ENCODE peak calls at places on chromosomes 3 and 15, in nine cellular contexts. One of them, this sample, is unnamed.

GRCh38 chr15:57429098-57429497 is 52.8 kb downstream of the CGNL1 start:
- DNase-seq in NCI-H524: peak; percentile 31
- DNase-seq in posterior vena cava: no peak
- DNase-seq in kidney tubule cell: no peak
- DNase-seq in GM20000: no peak
- DNase-seq in stromal cell of bone marrow: no peak
- DNase-seq in T-helper 17 cell: no peak
- DNase-seq in RCC 7860: no peak
- DNase-seq in Peyer's patch: no peak
- DNase-seq in this sample: no peak

GRCh38 chr15:92104069-92104468 is 250.6 kb downstream of the SLCO3A1 start:
- DNase-seq in posterior vena cava: no peak
- DNase-seq in GM20000: no peak
- DNase-seq in NCI-H524: no peak
- DNase-seq in RCC 7860: no peak
- DNase-seq in Peyer's patch: no peak
- DNase-seq in T-helper 17 cell: no peak
- DNase-seq in stromal cell of bone marrow: no peak
- DNase-seq in kidney tubule cell: no peak
- DNase-seq in this sample: no peak

GRCh38 chr3:15527031-15527459 is 5.5 kb upstream of the COLQ start:
- DNase-seq in RCC 7860: no peak
- DNase-seq in GM20000: peak; percentile 27
- DNase-seq in NCI-H524: peak; percentile 44
- DNase-seq in stromal cell of bone marrow: no peak
- DNase-seq in posterior vena cava: no peak
- DNase-seq in Peyer's patch: no peak
- DNase-seq in kidney tubule cell: no peak
- DNase-seq in T-helper 17 cell: no peak
- DNase-seq in this sample: no peak

GRCh38 chr3:13828501-13828900 is 51.4 kb downstream of the WNT7A start:
- DNase-seq in GM20000: no peak
- DNase-seq in NCI-H524: no peak
- DNase-seq in kidney tubule cell: no peak
- DNase-seq in RCC 7860: no peak
- DNase-seq in posterior vena cava: peak; percentile 66
- DNase-seq in T-helper 17 cell: no peak
- DNase-seq in stromal cell of bone marrow: no peak
- DNase-seq in Peyer's patch: no peak
- DNase-seq in this sample: no peak

GRCh38 chr3:152583913-152584312 is 251.0 kb upstream of the P2RY1 start:
- DNase-seq in kidney tubule cell: no peak
- DNase-seq in T-helper 17 cell: no peak
- DNase-seq in NCI-H524: no peak
- DNase-seq in GM20000: no peak
- DNase-seq in RCC 7860: no peak
- DNase-seq in Peyer's patch: no peak
- DNase-seq in stromal cell of bone marrow: no peak
- DNase-seq in posterior vena cava: no peak
- DNase-seq in this sample: peak; percentile 11

GRCh38 chr3:185659942-185660921 is 74.1 kb downstream of the SENP2 start:
- DNase-seq in RCC 7860: peak; percentile 63
- DNase-seq in stromal cell of bone marrow: peak; percentile 63
- DNase-seq in NCI-H524: peak; percentile 92
- DNase-seq in T-helper 17 cell: peak; percentile 27
- DNase-seq in kidney tubule cell: peak; percentile 80
- DNase-seq in GM20000: peak; percentile 82
- DNase-seq in posterior vena cava: peak; percentile 93
- DNase-seq in Peyer's patch: peak; percentile 86
- DNase-seq in this sample: peak; percentile 56

GRCh38 chr15:45187894-45188830 is at the start of gene SHF:
- DNase-seq in RCC 7860: no peak
- DNase-seq in stromal cell of bone marrow: no peak
- DNase-seq in T-helper 17 cell: peak; percentile 63
- DNase-seq in Peyer's patch: peak; percentile 88
- DNase-seq in NCI-H524: peak; percentile 92
- DNase-seq in kidney tubule cell: no peak
- DNase-seq in posterior vena cava: no peak
- DNase-seq in GM20000: peak; percentile 88
- DNase-seq in this sample: peak; percentile 18

GRCh38 chr15:31993062-31993461 is 37.3 kb upstream of the CHRNA7 start:
- DNase-seq in kidney tubule cell: no peak
- DNase-seq in RCC 7860: no peak
- DNase-seq in NCI-H524: no peak
- DNase-seq in posterior vena cava: no peak
- DNase-seq in GM20000: no peak
- DNase-seq in stromal cell of bone marrow: no peak
- DNase-seq in T-helper 17 cell: no peak
- DNase-seq in Peyer's patch: no peak
- DNase-seq in this sample: no peak

GRCh38 chr3:122890077-122890484 is 95.2 kb downstream of the SLC49A4 start:
- DNase-seq in RCC 7860: no peak
- DNase-seq in stromal cell of bone marrow: peak; percentile 81
- DNase-seq in Peyer's patch: no peak
- DNase-seq in NCI-H524: peak; percentile 32
- DNase-seq in GM20000: peak; percentile 60
- DNase-seq in kidney tubule cell: peak; percentile 3
- DNase-seq in posterior vena cava: peak; percentile 91
- DNase-seq in T-helper 17 cell: no peak
- DNase-seq in this sample: peak; percentile 58

GRCh38 chr3:180913582-180914404 is 1.3 kb downstream of the FXR1 start:
- DNase-seq in kidney tubule cell: peak; percentile 4
- DNase-seq in RCC 7860: no peak
- DNase-seq in posterior vena cava: no peak
- DNase-seq in stromal cell of bone marrow: no peak
- DNase-seq in Peyer's patch: no peak
- DNase-seq in GM20000: no peak
- DNase-seq in T-helper 17 cell: no peak
- DNase-seq in NCI-H524: peak; percentile 49
- DNase-seq in this sample: peak; percentile 44

GRCh38 chr3:65778966-65779365 is 259.8 kb downstream of the MAGI1 start:
- DNase-seq in NCI-H524: no peak
- DNase-seq in kidney tubule cell: peak; percentile 63
- DNase-seq in posterior vena cava: no peak
- DNase-seq in RCC 7860: peak; percentile 67
- DNase-seq in Peyer's patch: no peak
- DNase-seq in stromal cell of bone marrow: no peak
- DNase-seq in T-helper 17 cell: no peak
- DNase-seq in GM20000: no peak
- DNase-seq in this sample: peak; percentile 61

GRCh38 chr15:78671626-78672211 is 30.7 kb upstream of the CHRNB4 start:
- DNase-seq in stromal cell of bone marrow: no peak
- DNase-seq in NCI-H524: peak; percentile 100
- DNase-seq in RCC 7860: no peak
- DNase-seq in T-helper 17 cell: no peak
- DNase-seq in posterior vena cava: peak; percentile 58
- DNase-seq in GM20000: no peak
- DNase-seq in Peyer's patch: no peak
- DNase-seq in kidney tubule cell: no peak
- DNase-seq in this sample: no peak

GRCh38 chr3:129827765-129828164 is 65.7 kb downstream of the TMCC1 start:
- DNase-seq in kidney tubule cell: no peak
- DNase-seq in stromal cell of bone marrow: no peak
- DNase-seq in GM20000: peak; percentile 45
- DNase-seq in RCC 7860: no peak
- DNase-seq in Peyer's patch: peak; percentile 73
- DNase-seq in NCI-H524: no peak
- DNase-seq in posterior vena cava: no peak
- DNase-seq in T-helper 17 cell: peak; percentile 9
- DNase-seq in this sample: no peak

GRCh38 chr3:54122046-54122801 is at the start of gene CACNA2D3:
- DNase-seq in kidney tubule cell: peak; percentile 82
- DNase-seq in T-helper 17 cell: no peak
- DNase-seq in posterior vena cava: no peak
- DNase-seq in stromal cell of bone marrow: peak; percentile 2
- DNase-seq in NCI-H524: peak; percentile 15
- DNase-seq in Peyer's patch: no peak
- DNase-seq in GM20000: peak; percentile 62
- DNase-seq in RCC 7860: no peak
- DNase-seq in this sample: peak; percentile 5

GRCh38 chr3:14768182-14768790 is 50.5 kb upstream of the FGD5 start:
- DNase-seq in posterior vena cava: no peak
- DNase-seq in NCI-H524: no peak
- DNase-seq in kidney tubule cell: no peak
- DNase-seq in stromal cell of bone marrow: no peak
- DNase-seq in RCC 7860: no peak
- DNase-seq in T-helper 17 cell: no peak
- DNase-seq in GM20000: no peak
- DNase-seq in Peyer's patch: no peak
- DNase-seq in this sample: no peak

GRCh38 chr3:28247286-28247685 is 5.9 kb downstream of the CMC1 start:
- DNase-seq in stromal cell of bone marrow: no peak
- DNase-seq in kidney tubule cell: no peak
- DNase-seq in RCC 7860: no peak
- DNase-seq in Peyer's patch: no peak
- DNase-seq in GM20000: no peak
- DNase-seq in posterior vena cava: no peak
- DNase-seq in T-helper 17 cell: no peak
- DNase-seq in NCI-H524: no peak
- DNase-seq in this sample: no peak

GRCh38 chr3:169303660-169304059 is 359.9 kb downstream of the MECOM start:
- DNase-seq in Peyer's patch: no peak
- DNase-seq in GM20000: no peak
- DNase-seq in RCC 7860: no peak
- DNase-seq in NCI-H524: no peak
- DNase-seq in T-helper 17 cell: no peak
- DNase-seq in kidney tubule cell: no peak
- DNase-seq in posterior vena cava: no peak
- DNase-seq in stromal cell of bone marrow: no peak
- DNase-seq in this sample: no peak

GRCh38 chr3:95097493-95097892 is 1034.6 kb downstream of the NSUN3 start:
- DNase-seq in NCI-H524: peak; percentile 36
- DNase-seq in Peyer's patch: no peak
- DNase-seq in kidney tubule cell: no peak
- DNase-seq in stromal cell of bone marrow: no peak
- DNase-seq in posterior vena cava: no peak
- DNase-seq in RCC 7860: no peak
- DNase-seq in GM20000: no peak
- DNase-seq in T-helper 17 cell: no peak
- DNase-seq in this sample: no peak

GRCh38 chr3:16741890-16742289 is 136.7 kb upstream of the DAZL start:
- DNase-seq in stromal cell of bone marrow: peak; percentile 28
- DNase-seq in kidney tubule cell: peak; percentile 69
- DNase-seq in posterior vena cava: no peak
- DNase-seq in RCC 7860: peak; percentile 91
- DNase-seq in GM20000: no peak
- DNase-seq in NCI-H524: no peak
- DNase-seq in T-helper 17 cell: no peak
- DNase-seq in Peyer's patch: no peak
- DNase-seq in this sample: peak; percentile 85

GRCh38 chr3:9807981-9808344 is 2.1 kb upstream of the TTLL3 start:
- DNase-seq in stromal cell of bone marrow: no peak
- DNase-seq in Peyer's patch: no peak
- DNase-seq in NCI-H524: no peak
- DNase-seq in GM20000: no peak
- DNase-seq in kidney tubule cell: no peak
- DNase-seq in RCC 7860: no peak
- DNase-seq in T-helper 17 cell: no peak
- DNase-seq in posterior vena cava: no peak
- DNase-seq in this sample: no peak

GRCh38 chr3:194487289-194488006 is 646 bp upstream of the ATP13A3 start:
- DNase-seq in Peyer's patch: peak; percentile 65
- DNase-seq in NCI-H524: peak; percentile 19
- DNase-seq in GM20000: peak; percentile 73
- DNase-seq in RCC 7860: no peak
- DNase-seq in T-helper 17 cell: peak; percentile 26
- DNase-seq in posterior vena cava: peak; percentile 89
- DNase-seq in stromal cell of bone marrow: no peak
- DNase-seq in kidney tubule cell: peak; percentile 54
- DNase-seq in this sample: no peak

GRCh38 chr3:190883973-190884832 is 21.7 kb upstream of the GMNC start:
- DNase-seq in NCI-H524: peak; percentile 91
- DNase-seq in Peyer's patch: peak; percentile 66
- DNase-seq in GM20000: peak; percentile 50
- DNase-seq in kidney tubule cell: peak; percentile 69
- DNase-seq in stromal cell of bone marrow: peak; percentile 57
- DNase-seq in RCC 7860: peak; percentile 25
- DNase-seq in T-helper 17 cell: no peak
- DNase-seq in posterior vena cava: no peak
- DNase-seq in this sample: peak; percentile 27

GRCh38 chr3:25426408-25426807 is 1.7 kb upstream of the RARB start:
- DNase-seq in RCC 7860: no peak
- DNase-seq in T-helper 17 cell: no peak
- DNase-seq in stromal cell of bone marrow: no peak
- DNase-seq in GM20000: no peak
- DNase-seq in NCI-H524: no peak
- DNase-seq in kidney tubule cell: no peak
- DNase-seq in posterior vena cava: no peak
- DNase-seq in Peyer's patch: no peak
- DNase-seq in this sample: peak; percentile 56

GRCh38 chr3:18438586-18438985 is 13.4 kb upstream of the SATB1 start:
- DNase-seq in T-helper 17 cell: peak; percentile 45
- DNase-seq in RCC 7860: no peak
- DNase-seq in kidney tubule cell: no peak
- DNase-seq in Peyer's patch: peak; percentile 67
- DNase-seq in posterior vena cava: no peak
- DNase-seq in NCI-H524: no peak
- DNase-seq in GM20000: no peak
- DNase-seq in stromal cell of bone marrow: no peak
- DNase-seq in this sample: no peak

GRCh38 chr3:49032646-49033304 is 3.6 kb upstream of the IMPDH2 start:
- DNase-seq in RCC 7860: no peak
- DNase-seq in GM20000: no peak
- DNase-seq in posterior vena cava: no peak
- DNase-seq in stromal cell of bone marrow: no peak
- DNase-seq in kidney tubule cell: peak; percentile 52
- DNase-seq in T-helper 17 cell: no peak
- DNase-seq in NCI-H524: no peak
- DNase-seq in Peyer's patch: no peak
- DNase-seq in this sample: no peak

GRCh38 chr3:31836397-31837075 is 144.5 kb downstream of the OSBPL10 start:
- DNase-seq in Peyer's patch: no peak
- DNase-seq in kidney tubule cell: no peak
- DNase-seq in posterior vena cava: no peak
- DNase-seq in T-helper 17 cell: no peak
- DNase-seq in RCC 7860: no peak
- DNase-seq in NCI-H524: no peak
- DNase-seq in GM20000: no peak
- DNase-seq in stromal cell of bone marrow: no peak
- DNase-seq in this sample: no peak

GRCh38 chr3:108287146-108287545 is 9.2 kb upstream of the HHLA2 start:
- DNase-seq in Peyer's patch: no peak
- DNase-seq in posterior vena cava: no peak
- DNase-seq in T-helper 17 cell: no peak
- DNase-seq in NCI-H524: no peak
- DNase-seq in stromal cell of bone marrow: no peak
- DNase-seq in kidney tubule cell: no peak
- DNase-seq in RCC 7860: no peak
- DNase-seq in GM20000: no peak
- DNase-seq in this sample: no peak

GRCh38 chr3:54905230-54905888 is 22.5 kb downstream of the LRTM1 start:
- DNase-seq in posterior vena cava: no peak
- DNase-seq in stromal cell of bone marrow: no peak
- DNase-seq in NCI-H524: no peak
- DNase-seq in RCC 7860: peak; percentile 11
- DNase-seq in Peyer's patch: no peak
- DNase-seq in kidney tubule cell: peak; percentile 76
- DNase-seq in GM20000: no peak
- DNase-seq in T-helper 17 cell: no peak
- DNase-seq in this sample: peak; percentile 76

This sample was measured in astrocyte.